ENCODE peak calls at places on chromosome 9, in six cellular contexts. One of them, this sample, is unnamed.

GRCh38 chr9:13274901-13275641 is 4.4 kb downstream of the MPDZ start:
- DNase-seq in left cardiac atrium: no peak
- DNase-seq in activated CD8-positive, alpha-beta memory T cell treated with anti-CD3 and anti-CD28 coated beads, Interleukin-2, amount 10 ng/mL, durations not matched to agents 7 days and 5 days: no peak
- DNase-seq in GM04503: no peak
- DNase-seq in T-helper 2 cell: no peak
- DNase-seq in H9: no peak
- DNase-seq in this sample: no peak

GRCh38 chr9:133141833-133142594 is 21.0 kb upstream of the RALGDS start:
- DNase-seq in H9: no peak
- DNase-seq in left cardiac atrium: peak; percentile 68
- DNase-seq in T-helper 2 cell: peak; percentile 88
- DNase-seq in activated CD8-positive, alpha-beta memory T cell treated with anti-CD3 and anti-CD28 coated beads, Interleukin-2, amount 10 ng/mL, durations not matched to agents 7 days and 5 days: peak; percentile 84
- DNase-seq in GM04503: no peak
- DNase-seq in this sample: no peak

GRCh38 chr9:7976856-7977255 is 177.3 kb upstream of the DMAC1 start:
- DNase-seq in activated CD8-positive, alpha-beta memory T cell treated with anti-CD3 and anti-CD28 coated beads, Interleukin-2, amount 10 ng/mL, durations not matched to agents 7 days and 5 days: no peak
- DNase-seq in H9: no peak
- DNase-seq in T-helper 2 cell: no peak
- DNase-seq in GM04503: no peak
- DNase-seq in left cardiac atrium: no peak
- DNase-seq in this sample: no peak

GRCh38 chr9:131618071-131618479 is 72.8 kb downstream of the PRRT1B start:
- DNase-seq in H9: no peak
- DNase-seq in left cardiac atrium: peak; percentile 77
- DNase-seq in activated CD8-positive, alpha-beta memory T cell treated with anti-CD3 and anti-CD28 coated beads, Interleukin-2, amount 10 ng/mL, durations not matched to agents 7 days and 5 days: no peak
- DNase-seq in GM04503: no peak
- DNase-seq in T-helper 2 cell: no peak
- DNase-seq in this sample: no peak

GRCh38 chr9:129133067-129133466 is 21.9 kb downstream of the PTPA start:
- DNase-seq in GM04503: no peak
- DNase-seq in H9: no peak
- DNase-seq in activated CD8-positive, alpha-beta memory T cell treated with anti-CD3 and anti-CD28 coated beads, Interleukin-2, amount 10 ng/mL, durations not matched to agents 7 days and 5 days: no peak
- DNase-seq in T-helper 2 cell: no peak
- DNase-seq in left cardiac atrium: no peak
- DNase-seq in this sample: no peak

GRCh38 chr9:18437315-18438200 is 36.4 kb upstream of the ADAMTSL1 start:
- DNase-seq in GM04503: no peak
- DNase-seq in H9: no peak
- DNase-seq in activated CD8-positive, alpha-beta memory T cell treated with anti-CD3 and anti-CD28 coated beads, Interleukin-2, amount 10 ng/mL, durations not matched to agents 7 days and 5 days: no peak
- DNase-seq in T-helper 2 cell: no peak
- DNase-seq in left cardiac atrium: peak; percentile 62
- DNase-seq in this sample: no peak

GRCh38 chr9:95505072-95505471 is 11.7 kb downstream of the PTCH1 start:
- DNase-seq in left cardiac atrium: no peak
- DNase-seq in H9: no peak
- DNase-seq in GM04503: no peak
- DNase-seq in activated CD8-positive, alpha-beta memory T cell treated with anti-CD3 and anti-CD28 coated beads, Interleukin-2, amount 10 ng/mL, durations not matched to agents 7 days and 5 days: no peak
- DNase-seq in T-helper 2 cell: no peak
- DNase-seq in this sample: no peak

GRCh38 chr9:127021664-127022337 is 100.6 kb downstream of the ANGPTL2 start:
- DNase-seq in H9: no peak
- DNase-seq in left cardiac atrium: peak; percentile 91
- DNase-seq in T-helper 2 cell: no peak
- DNase-seq in activated CD8-positive, alpha-beta memory T cell treated with anti-CD3 and anti-CD28 coated beads, Interleukin-2, amount 10 ng/mL, durations not matched to agents 7 days and 5 days: no peak
- DNase-seq in GM04503: peak; percentile 95
- DNase-seq in this sample: peak; percentile 96

GRCh38 chr9:87875839-87876545 is 6.7 kb upstream of the SPATA31E1 start:
- DNase-seq in GM04503: no peak
- DNase-seq in T-helper 2 cell: no peak
- DNase-seq in H9: peak; percentile 25
- DNase-seq in left cardiac atrium: no peak
- DNase-seq in activated CD8-positive, alpha-beta memory T cell treated with anti-CD3 and anti-CD28 coated beads, Interleukin-2, amount 10 ng/mL, durations not matched to agents 7 days and 5 days: no peak
- DNase-seq in this sample: no peak

GRCh38 chr9:114155967-114156294 is 594 bp downstream of the COL27A1 start:
- DNase-seq in H9: no peak
- DNase-seq in left cardiac atrium: no peak
- DNase-seq in GM04503: no peak
- DNase-seq in T-helper 2 cell: no peak
- DNase-seq in activated CD8-positive, alpha-beta memory T cell treated with anti-CD3 and anti-CD28 coated beads, Interleukin-2, amount 10 ng/mL, durations not matched to agents 7 days and 5 days: no peak
- DNase-seq in this sample: no peak

GRCh38 chr9:37029304-37029775 is 4.7 kb downstream of the PAX5 start:
- DNase-seq in GM04503: no peak
- DNase-seq in left cardiac atrium: no peak
- DNase-seq in H9: peak; percentile 46
- DNase-seq in T-helper 2 cell: no peak
- DNase-seq in activated CD8-positive, alpha-beta memory T cell treated with anti-CD3 and anti-CD28 coated beads, Interleukin-2, amount 10 ng/mL, durations not matched to agents 7 days and 5 days: no peak
- DNase-seq in this sample: no peak

GRCh38 chr9:8365466-8366160 is 566.0 kb upstream of the DMAC1 start:
- DNase-seq in left cardiac atrium: no peak
- DNase-seq in T-helper 2 cell: no peak
- DNase-seq in H9: no peak
- DNase-seq in activated CD8-positive, alpha-beta memory T cell treated with anti-CD3 and anti-CD28 coated beads, Interleukin-2, amount 10 ng/mL, durations not matched to agents 7 days and 5 days: no peak
- DNase-seq in GM04503: no peak
- DNase-seq in this sample: no peak